ENCODE peak calls at places on chromosomes 7 and 10, in ten cellular contexts. S is ovary; U is T-helper 2 cell; E is A549; K is BE2C; Z is NCI-H2171; X is COR-L47; N is DMS 273 treated with DMSO at 0.1 percent for 48 hours; T is effector memory CD8-positive, alpha-beta T cell; P is Caco-2. W is an unnamed sample.
A peak's percentile ranks its signal among the peaks of the same experiment; 100 is the strongest.

GRCh38 chr7:150811-151221 is 41.6 kb upstream of the FAM20C start:
- DNase-seq in Z (no peak), T (no peak), X (no peak), N (no peak), E (no peak), P (no peak), U (no peak), S (no peak), K (no peak), W (no peak)

GRCh38 chr7:85103962-85104361 is 82.9 kb downstream of the SEMA3D start:
- DNase-seq in Z (no peak), K (no peak), E (no peak), N (no peak), T (no peak), S (no peak), U (no peak), X (no peak), P (no peak), W (no peak)

GRCh38 chr10:77301305-77301730 is 336.3 kb downstream of the KCNMA1 start:
- DNase-seq in Z (no peak), K (no peak), N (no peak), X (no peak), P (no peak), T (no peak), S (no peak), U (no peak), E (no peak), W (peak; percentile 22)

GRCh38 chr7:26291699-26292538 is at the start of gene SNX10:
- DNase-seq in X (peak; percentile 83), E (peak; percentile 63), K (no peak), Z (peak; percentile 81), U (peak; percentile 40), S (no peak), T (peak; percentile 59), N (peak; percentile 41), P (peak; percentile 75), W (peak; percentile 48)

GRCh38 chr7:26580666-26581065 is 283.7 kb downstream of the SKAP2 start:
- DNase-seq in N (no peak), X (no peak), P (no peak), Z (no peak), U (no peak), E (no peak), K (no peak), S (no peak), T (no peak), W (no peak)

GRCh38 chr7:3095046-3095445 is 51.4 kb upstream of the CARD11 start:
- DNase-seq in K (no peak), Z (no peak), X (no peak), T (peak; percentile 28), S (no peak), N (no peak), U (no peak), E (no peak), P (no peak), W (no peak)

GRCh38 chr7:85055906-85056305 is 130.9 kb downstream of the SEMA3D start:
- DNase-seq in S (no peak), Z (no peak), T (no peak), K (no peak), N (no peak), U (no peak), X (no peak), E (no peak), P (no peak), W (no peak)

GRCh38 chr10:104155591-104155990 is 33.6 kb downstream of the SFR1 start:
- DNase-seq in S (no peak), P (no peak), K (no peak), E (no peak), T (no peak), X (no peak), Z (no peak), N (no peak), U (no peak), W (no peak)

GRCh38 chr10:61973923-61974322 is 72.4 kb downstream of the ARID5B start:
- DNase-seq in K (no peak), U (no peak), E (no peak), S (no peak), N (no peak), X (no peak), Z (no peak), T (no peak), P (no peak), W (no peak)

GRCh38 chr7:120304674-120305073 is 31.7 kb downstream of the KCND2 start:
- DNase-seq in X (no peak), K (no peak), N (no peak), T (no peak), U (no peak), E (no peak), S (no peak), P (no peak), Z (no peak), W (no peak)

GRCh38 chr7:1494447-1494846 is 9.7 kb downstream of the INTS1 start:
- DNase-seq in S (no peak), N (no peak), E (no peak), U (no peak), K (no peak), P (no peak), X (no peak), T (no peak), Z (no peak), W (no peak)

GRCh38 chr7:20798694-20799121 is 12.0 kb upstream of the SP8 start:
- DNase-seq in P (no peak), T (no peak), S (no peak), X (no peak), U (no peak), E (no peak), K (no peak), N (no peak), Z (no peak), W (no peak)

GRCh38 chr10:63103971-63104409 is 29.1 kb upstream of the NRBF2 start:
- DNase-seq in K (no peak), E (no peak), S (no peak), U (peak; percentile 33), P (no peak), N (no peak), Z (no peak), T (no peak), X (no peak), W (no peak)

GRCh38 chr7:5633161-5634106 is 148.0 kb downstream of the RNF216 start:
- DNase-seq in N (no peak), T (no peak), Z (no peak), K (no peak), U (no peak), P (no peak), X (no peak), E (no peak), S (no peak), W (no peak)

GRCh38 chr7:91694221-91694856 is 186.2 kb downstream of the MTERF1 start:
- DNase-seq in E (no peak), P (no peak), Z (peak; percentile 48), K (no peak), T (no peak), N (peak; percentile 80), U (no peak), X (no peak), S (no peak), W (no peak)

GRCh38 chr7:47649901-47650300 is 68.0 kb upstream of the TNS3 start:
- DNase-seq in S (no peak), T (no peak), N (no peak), U (no peak), E (no peak), X (no peak), Z (no peak), K (no peak), P (no peak), W (no peak)

GRCh38 chr7:4010923-4011656 is 671.0 kb upstream of the FOXK1 start:
- DNase-seq in U (no peak), T (no peak), N (no peak), S (no peak), K (no peak), X (no peak), E (no peak), P (no peak), Z (no peak), W (no peak)

GRCh38 chr7:103947026-103947655 is 42.3 kb downstream of the RELN start:
- DNase-seq in X (no peak), P (no peak), T (no peak), K (no peak), E (no peak), S (no peak), Z (no peak), N (no peak), U (no peak), W (no peak)

GRCh38 chr7:28272461-28272877 is 91.9 kb upstream of the JAZF1 start:
- DNase-seq in P (peak; percentile 41), Z (peak; percentile 58), N (peak; percentile 89), U (no peak), S (peak; percentile 32), K (peak; percentile 84), E (peak; percentile 30), T (peak; percentile 12), X (peak; percentile 14), W (peak; percentile 23)

GRCh38 chr10:70925377-70926214 is 37.2 kb upstream of the PCBD1 start:
- DNase-seq in P (no peak), T (peak; percentile 42), S (peak; percentile 43), Z (no peak), N (no peak), E (no peak), U (peak; percentile 32), K (peak; percentile 71), X (no peak), W (peak; percentile 58)

GRCh38 chr7:18590744-18591340 is 95.3 kb downstream of the HDAC9 start:
- DNase-seq in X (no peak), S (no peak), E (peak; percentile 49), U (no peak), K (no peak), P (no peak), T (no peak), N (peak; percentile 56), Z (peak; percentile 3), W (peak; percentile 36)

GRCh38 chr10:30557884-30558283 is 71.7 kb downstream of the LYZL2 start:
- DNase-seq in K (no peak), N (no peak), Z (no peak), P (no peak), U (no peak), E (peak; percentile 89), T (no peak), S (no peak), X (no peak), W (peak; percentile 47)

GRCh38 chr7:45697576-45698136 is 123.5 kb downstream of the ADCY1 start:
- DNase-seq in S (no peak), K (no peak), U (no peak), E (no peak), P (peak; percentile 12), N (no peak), X (no peak), T (no peak), Z (no peak), W (no peak)

GRCh38 chr10:78330884-78331283 is 297.2 kb downstream of the RPS24 start:
- DNase-seq in T (no peak), N (no peak), K (no peak), U (no peak), X (no peak), S (no peak), Z (no peak), E (no peak), P (no peak), W (no peak)

GRCh38 chr7:44867073-44867990 is 18.0 kb downstream of the PURB start:
- DNase-seq in K (peak; percentile 36), S (no peak), E (peak; percentile 66), X (no peak), P (no peak), Z (no peak), N (no peak), U (no peak), T (no peak), W (peak; percentile 75)